ENCODE peak calls at places on chromosome 9, in ten cellular contexts. W is CD8-positive, alpha-beta T cell; P is cardiac muscle cell; D is SK-N-SH; U is brain microvascular endothelial cell; S is WERI-Rb-1; Q is A549; N is CD8-positive, alpha-beta memory T cell; M is AG10803; E is ovary. Z is an unnamed sample.

GRCh38 chr9:105458404-105458803 is 10.6 kb downstream of the FSD1L start:
- DNase-seq in U (no peak), E (no peak), D (no peak), N (no peak), S (no peak), W (no peak), Q (no peak), M (no peak), P (no peak), Z (no peak)

GRCh38 chr9:71509054-71509453 is 259.3 kb downstream of the CEMIP2 start:
- DNase-seq in D (no peak), S (no peak), W (no peak), N (no peak), M (no peak), P (no peak), U (no peak), E (no peak), Q (no peak), Z (no peak)

GRCh38 chr9:125929846-125930245 is 182.7 kb downstream of the PBX3 start:
- DNase-seq in W (no peak), Q (no peak), S (no peak), E (no peak), M (no peak), N (no peak), D (no peak), U (no peak), P (no peak), Z (no peak)

GRCh38 chr9:92176068-92176799 is 61.0 kb upstream of the SPTLC1 start:
- DNase-seq in W (no peak), E (no peak), Q (no peak), S (peak; percentile 24), M (peak; percentile 4), N (no peak), D (no peak), P (no peak), U (no peak), Z (no peak)

GRCh38 chr9:14441976-14442651 is 128.2 kb upstream of the NFIB start:
- DNase-seq in Q (peak; percentile 45), M (peak; percentile 13), N (no peak), P (peak; percentile 20), S (peak; percentile 50), E (no peak), U (no peak), D (no peak), W (no peak), Z (peak; percentile 44)

GRCh38 chr9:122389799-122390481 is 19.1 kb downstream of the PTGS1 start:
- DNase-seq in Q (no peak), U (no peak), S (no peak), P (no peak), N (no peak), D (no peak), W (no peak), M (no peak), E (no peak), Z (no peak)

GRCh38 chr9:71822935-71823334 is 54.6 kb upstream of the CEMIP2 start:
- DNase-seq in S (peak; percentile 10), E (no peak), U (no peak), Q (no peak), P (no peak), W (no peak), D (no peak), M (no peak), N (no peak), Z (no peak)

GRCh38 chr9:91536211-91536691 is 112.6 kb upstream of the NFIL3 start:
- DNase-seq in M (peak; percentile 39), E (no peak), N (no peak), U (peak; percentile 72), S (no peak), P (no peak), Q (peak; percentile 44), W (no peak), D (no peak), Z (no peak)

GRCh38 chr9:127183814-127184582 is 61.6 kb upstream of the ANGPTL2 start:
- DNase-seq in N (no peak), S (no peak), W (no peak), Q (no peak), U (no peak), M (peak; percentile 97), E (no peak), P (no peak), D (no peak), Z (no peak)

GRCh38 chr9:98850851-98851729 is 43.6 kb downstream of the GALNT12 start:
- DNase-seq in E (no peak), S (no peak), U (no peak), D (no peak), W (no peak), N (no peak), Q (no peak), M (no peak), P (no peak), Z (peak; percentile 9)

GRCh38 chr9:96048116-96048953 is 172.8 kb downstream of the ERCC6L2 start:
- DNase-seq in W (no peak), S (peak; percentile 57), P (peak; percentile 44), E (no peak), Q (no peak), U (no peak), N (no peak), D (peak; percentile 48), M (no peak), Z (peak; percentile 33)

GRCh38 chr9:104075801-104076753 is 18.0 kb upstream of the SMC2 start:
- DNase-seq in M (peak; percentile 66), E (no peak), D (no peak), P (no peak), U (peak; percentile 77), W (no peak), S (no peak), N (no peak), Q (no peak), Z (no peak)

GRCh38 chr9:93123561-93124283 is 10.3 kb downstream of the NINJ1 start:
- DNase-seq in D (peak; percentile 9), U (no peak), M (no peak), P (no peak), S (no peak), N (peak; percentile 40), Q (no peak), E (peak; percentile 23), W (no peak), Z (no peak)

GRCh38 chr9:112550531-112550930 is 63.9 kb downstream of the KIAA1958 start:
- DNase-seq in Q (no peak), U (no peak), S (no peak), P (no peak), W (no peak), E (no peak), D (no peak), M (no peak), N (no peak), Z (no peak)

GRCh38 chr9:93575706-93576295 is 583 bp upstream of the PHF2 start:
- DNase-seq in P (peak; percentile 35), E (peak; percentile 80), S (peak; percentile 37), Q (peak; percentile 59), D (peak; percentile 75), M (peak; percentile 48), U (no peak), W (peak; percentile 77), N (peak; percentile 69), Z (no peak)

GRCh38 chr9:15142903-15143534 is 164.0 kb downstream of the TTC39B start:
- DNase-seq in U (peak; percentile 47), W (no peak), E (no peak), Q (peak; percentile 62), D (peak; percentile 71), M (peak; percentile 62), N (no peak), P (peak; percentile 63), S (peak; percentile 15), Z (peak; percentile 60)

GRCh38 chr9:12778389-12778788 is 3.6 kb downstream of the LURAP1L start:
- DNase-seq in M (no peak), S (no peak), P (no peak), D (no peak), E (no peak), W (no peak), U (no peak), N (no peak), Q (no peak), Z (no peak)
- H3K4me3 ChIP-seq in M (peak overlapping the region; percentile 70), S (no peak overlapping the region), P (no peak overlapping the region), D (no peak overlapping the region), E (no peak overlapping the region), W (no peak overlapping the region), U (no peak overlapping the region), N (no peak overlapping the region), Q (peak overlapping the region; percentile 67), Z (no peak overlapping the region)

DNA sequence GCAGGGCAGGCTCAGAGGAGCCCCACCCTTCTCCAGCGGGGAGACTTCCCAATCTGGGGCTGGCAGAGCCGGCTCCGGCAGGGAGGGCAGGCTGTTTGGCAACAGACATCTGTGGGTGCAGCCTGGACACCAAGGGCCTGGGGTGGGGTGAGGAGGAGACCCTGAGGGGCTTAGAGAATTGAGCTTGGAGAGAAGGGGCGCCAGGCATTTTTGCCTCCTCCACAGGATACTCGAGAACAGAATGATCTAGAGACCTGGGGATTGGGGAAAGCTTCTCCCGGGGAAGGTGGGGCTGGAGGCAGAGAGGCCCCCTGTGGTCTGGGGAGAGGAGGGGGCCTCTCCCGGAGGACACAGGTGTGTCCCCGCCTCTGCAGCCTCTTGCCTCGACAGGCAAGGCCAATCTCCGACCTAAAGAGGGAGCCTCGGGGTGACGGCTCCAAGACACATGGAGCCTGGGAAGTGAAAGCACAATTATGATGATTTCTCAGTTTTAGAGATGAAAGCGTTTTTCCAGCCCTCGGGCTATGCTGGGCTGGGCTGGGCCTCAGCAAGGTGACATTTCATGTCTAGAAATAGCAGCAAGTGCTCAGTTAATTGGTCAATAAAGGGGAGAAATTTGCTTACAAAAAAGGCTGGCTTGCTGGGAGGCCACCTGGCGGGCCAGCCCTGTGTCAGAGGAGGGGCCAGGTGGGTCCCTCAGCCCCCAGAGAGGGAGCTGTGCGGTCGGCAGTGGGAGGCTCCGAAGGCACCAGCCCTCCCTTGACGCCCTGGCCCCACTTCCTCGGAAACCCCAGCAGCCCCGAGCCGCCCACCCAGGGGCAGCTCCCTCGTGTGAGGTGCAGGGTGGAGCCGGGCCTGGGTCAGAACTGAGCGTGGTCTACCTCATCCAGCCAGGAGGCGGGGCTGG is 8.2 kb downstream of the LHX3 start:
- DNase-seq in S (peak; percentile 56), N (no peak), P (no peak), E (no peak), U (no peak), M (no peak), D (no peak), Q (no peak), W (no peak), Z (no peak)
- H3K4me3 ChIP-seq in S (no peak overlapping the region), N (no peak overlapping the region), P (no peak overlapping the region), E (no peak overlapping the region), U (no peak overlapping the region), M (no peak overlapping the region), D (no peak overlapping the region), Q (no peak overlapping the region), W (no peak overlapping the region), Z (no peak overlapping the region)

GRCh38 chr9:32251539-32251938 is 132.9 kb upstream of the ACO1 start:
- DNase-seq in S (peak; percentile 56), W (peak; percentile 49), D (peak; percentile 72), U (peak; percentile 49), E (peak; percentile 35), Q (peak; percentile 22), N (no peak), M (peak; percentile 21), P (peak; percentile 79), Z (peak; percentile 59)
- H3K4me3 ChIP-seq in S (no peak overlapping the region), W (no peak overlapping the region), D (no peak overlapping the region), U (no peak overlapping the region), E (no peak overlapping the region), Q (no peak overlapping the region), N (no peak overlapping the region), M (no peak overlapping the region), P (no peak overlapping the region), Z (no peak overlapping the region)

GRCh38 chr9:37574996-37575395 is 1.2 kb downstream of the FBXO10 start:
- DNase-seq in E (no peak), N (no peak), D (peak; percentile 58), W (no peak), U (no peak), P (no peak), S (peak; percentile 25), M (no peak), Q (no peak), Z (no peak)
- H3K4me3 ChIP-seq in E (peak overlapping the region; percentile 54), N (no peak overlapping the region), D (peak overlapping the region; percentile 83), W (no peak overlapping the region), U (peak overlapping the region; percentile 81), P (peak overlapping the region; percentile 60), S (peak overlapping the region; percentile 97), M (peak overlapping the region; percentile 66), Q (peak overlapping the region; percentile 86), Z (peak overlapping the region; percentile 86)

Z was measured in NT2/D1.